ENCODE peak calls at places on chromosomes 5 and 9, in six cellular contexts. Y, I, C, M, J and G are unnamed samples.
A peak's percentile ranks its signal among the peaks of the same experiment; 100 is the strongest.

GRCh38 chr5:115227281-115227680 is 35.4 kb downstream of the PGGT1B start:
- DNase-seq in Y (no peak), I (no peak), C (no peak), M (no peak), J (no peak), G (no peak)

GRCh38 chr5:74328221-74328630 is 312.3 kb downstream of the ENC1 start:
- DNase-seq in Y (no peak), I (no peak), C (no peak), M (no peak), J (no peak), G (no peak)

GRCh38 chr5:96226941-96227552 is 206.0 kb downstream of the PCSK1 start:
- DNase-seq in Y (no peak), I (no peak), C (no peak), M (no peak), J (no peak), G (no peak)

GRCh38 chr5:159975462-159976019 is 33.4 kb upstream of the TTC1 start:
- DNase-seq in Y (no peak), I (peak; percentile 17), C (peak; percentile 36), M (no peak), J (peak; percentile 6), G (peak; percentile 26)

GRCh38 chr9:124285903-124286291 is 28.1 kb downstream of the NEK6 start:
- DNase-seq in Y (peak; percentile 70), I (peak; percentile 36), C (no peak), M (no peak), J (no peak), G (peak; percentile 51)

GRCh38 chr9:14829204-14829603 is 81.0 kb downstream of the FREM1 start:
- DNase-seq in Y (no peak), I (no peak), C (no peak), M (no peak), J (no peak), G (no peak)

GRCh38 chr5:111432828-111433536 is 79.4 kb downstream of the STARD4 start:
- DNase-seq in Y (no peak), I (no peak), C (no peak), M (no peak), J (no peak), G (no peak)

GRCh38 chr5:117058740-117059139 is 484.1 kb upstream of the SEMA6A start:
- DNase-seq in Y (no peak), I (no peak), C (no peak), M (no peak), J (no peak), G (no peak)

GRCh38 chr5:149485655-149486615 is 65.3 kb downstream of the CSNK1A1 start:
- DNase-seq in Y (no peak), I (peak; percentile 23), C (peak; percentile 34), M (no peak), J (peak; percentile 53), G (peak; percentile 63)

GRCh38 chr5:180690562-180690961 is 41.2 kb upstream of the FLT4 start:
- DNase-seq in Y (no peak), I (no peak), C (no peak), M (no peak), J (no peak), G (no peak)

GRCh38 chr5:6861667-6862066 is 148.4 kb downstream of the TENT4A start:
- DNase-seq in Y (no peak), I (no peak), C (no peak), M (no peak), J (no peak), G (no peak)

GRCh38 chr9:6149315-6149714 is 66.3 kb upstream of the IL33 start:
- DNase-seq in Y (no peak), I (no peak), C (no peak), M (no peak), J (no peak), G (no peak)

GRCh38 chr5:107393846-107394245 is 276.9 kb downstream of the EFNA5 start:
- DNase-seq in Y (no peak), I (no peak), C (no peak), M (no peak), J (no peak), G (no peak)

GRCh38 chr5:1897386-1897785 is 14.7 kb upstream of the IRX4 start:
- DNase-seq in Y (no peak), I (no peak), C (no peak), M (no peak), J (no peak), G (no peak)

GRCh38 chr5:110872963-110873362 is 134.2 kb downstream of the SLC25A46 start:
- DNase-seq in Y (no peak), I (no peak), C (no peak), M (no peak), J (no peak), G (no peak)

GRCh38 chr9:87223397-87224246 is 274.0 kb upstream of the DAPK1 start:
- DNase-seq in Y (no peak), I (no peak), C (no peak), M (no peak), J (no peak), G (no peak)

GRCh38 chr5:125550237-125550636 is 803.8 kb upstream of the ZNF608 start:
- DNase-seq in Y (no peak), I (no peak), C (peak; percentile 35), M (no peak), J (no peak), G (no peak)

GRCh38 chr9:82883436-82883835 is 179.5 kb downstream of the RASEF start:
- DNase-seq in Y (no peak), I (no peak), C (no peak), M (no peak), J (no peak), G (no peak)

GRCh38 chr9:93091056-93091452 is 5.0 kb upstream of the CARD19 start:
- DNase-seq in Y (no peak), I (no peak), C (peak; percentile 12), M (no peak), J (no peak), G (no peak)

GRCh38 chr9:70566743-70567142 is 152.3 kb upstream of the KLF9 start:
- DNase-seq in Y (no peak), I (no peak), C (no peak), M (no peak), J (no peak), G (no peak)

GRCh38 chr5:439636-440035 is 3.3 kb upstream of the EXOC3 start:
- DNase-seq in Y (no peak), I (no peak), C (no peak), M (no peak), J (no peak), G (no peak)

GRCh38 chr9:97441729-97442128 is 29.8 kb downstream of the TDRD7 start:
- DNase-seq in Y (no peak), I (no peak), C (no peak), M (no peak), J (no peak), G (no peak)

GRCh38 chr9:31996331-31996730 is 388.1 kb upstream of the ACO1 start:
- DNase-seq in Y (no peak), I (no peak), C (no peak), M (no peak), J (peak; percentile 15), G (peak; percentile 28)

GRCh38 chr9:106619211-106619610 is 243.8 kb upstream of the ZNF462 start:
- DNase-seq in Y (no peak), I (no peak), C (no peak), M (no peak), J (no peak), G (no peak)

GRCh38 chr9:87596862-87597261 is 99.2 kb downstream of the DAPK1 start:
- DNase-seq in Y (no peak), I (no peak), C (no peak), M (no peak), J (no peak), G (no peak)

GRCh38 chr9:136687721-136688223 is 515 bp upstream of the AGPAT2 start:
- DNase-seq in Y (no peak), I (peak; percentile 58), C (no peak), M (no peak), J (no peak), G (no peak)

GRCh38 chr5:159163027-159163699 is 46.2 kb downstream of the RNF145 start:
- DNase-seq in Y (no peak), I (no peak), C (no peak), M (no peak), J (no peak), G (peak; percentile 45)

GRCh38 chr5:55969956-55970355 is 24.8 kb downstream of the IL6ST start:
- DNase-seq in Y (no peak), I (no peak), C (no peak), M (no peak), J (no peak), G (no peak)

GRCh38 chr5:74386571-74387334 is 253.8 kb downstream of the ENC1 start:
- DNase-seq in Y (no peak), I (no peak), C (no peak), M (no peak), J (no peak), G (no peak)

GRCh38 chr9:131179561-131180219 is 54.3 kb downstream of the NUP214 start:
- DNase-seq in Y (peak; percentile 28), I (no peak), C (no peak), M (no peak), J (no peak), G (no peak)
- TF ChIP-seq CHD2 in Y (no peak), I (no peak), C (no peak), M (no peak), J (no peak), G (no peak)

DNA sequence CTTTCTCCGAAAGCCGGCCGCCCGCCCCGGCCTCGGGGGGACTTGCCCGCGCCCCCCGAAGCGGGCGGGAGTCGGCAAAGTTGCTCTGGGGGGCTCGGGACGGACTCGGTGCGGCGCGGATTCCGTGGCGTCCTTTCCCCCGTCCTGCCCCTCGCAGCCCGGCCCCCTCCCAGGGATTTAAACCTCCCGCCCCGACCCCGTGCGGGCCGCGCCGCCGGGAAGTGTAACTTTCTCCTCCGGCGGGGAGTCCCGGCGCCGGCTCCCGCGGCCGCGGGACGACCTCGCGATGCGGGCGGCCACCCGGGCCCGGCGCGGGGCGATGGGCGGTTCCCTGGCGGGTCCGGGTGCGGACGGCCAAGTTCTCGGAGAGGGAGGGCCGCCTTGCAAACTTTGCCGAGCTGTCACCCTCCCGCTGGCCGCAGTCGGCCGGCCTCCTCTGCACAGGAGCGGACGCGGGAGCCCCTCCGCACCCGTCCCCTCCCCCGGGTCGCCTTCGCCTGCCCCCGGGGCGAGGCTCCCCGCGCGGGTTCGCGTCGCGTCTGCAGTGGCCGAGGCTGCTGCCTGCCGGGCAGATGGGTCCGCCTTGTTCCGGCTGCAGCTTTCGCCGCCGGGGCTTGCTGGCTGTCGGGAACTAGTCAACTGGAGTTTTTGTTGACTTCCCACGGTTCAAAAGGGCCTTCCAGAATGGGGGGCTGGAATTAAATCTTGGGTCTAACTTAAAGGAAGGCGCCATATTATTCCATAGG is 765 bp downstream of the PBX3 start:
- DNase-seq in Y (no peak), I (peak; percentile 23), C (peak; percentile 61), M (no peak), J (no peak), G (peak; percentile 14)
- TF ChIP-seq CHD2 in Y (peak; percentile 17), I (no peak), C (no peak), M (no peak), J (no peak), G (no peak)

DNA sequence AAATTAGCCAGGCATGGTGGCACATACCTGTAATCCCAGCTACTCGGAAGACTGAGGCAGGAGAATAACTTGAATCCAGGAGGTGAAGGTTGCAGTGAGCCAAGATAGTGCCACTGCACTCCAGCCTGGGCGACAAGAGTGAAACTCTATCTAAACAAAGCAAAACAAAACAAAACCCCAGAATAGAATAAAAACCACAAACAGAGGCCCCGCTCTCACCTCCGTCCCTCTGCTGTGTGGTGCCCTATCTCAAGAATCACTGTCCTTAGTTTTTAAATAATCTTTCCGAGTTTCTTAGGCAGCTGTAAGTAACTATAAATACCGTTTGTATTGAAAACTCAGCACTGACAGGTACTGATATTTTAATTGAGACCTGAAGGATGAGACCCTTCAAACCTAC is 42.7 kb upstream of the IER5L start:
- DNase-seq in Y (no peak), I (no peak), C (no peak), M (no peak), J (no peak), G (no peak)
- TF ChIP-seq CHD2 in Y (no peak), I (no peak), C (no peak), M (no peak), J (no peak), G (no peak)

GRCh38 chr5:112549127-112549526 is 130.1 kb upstream of the EPB41L4A start:
- DNase-seq in Y (no peak), I (no peak), C (no peak), M (no peak), J (no peak), G (no peak)
- TF ChIP-seq CHD2 in Y (no peak), I (no peak), C (no peak), M (no peak), J (no peak), G (no peak)